ENCODE peak calls at places on chromosomes 2 and 18, in seven cellular contexts. A, O, Z, R, H, I and D are unnamed samples.

GRCh38 chr2:114489143-114489542 is 46.7 kb downstream of the DPP10 start:
- DNase-seq in H (no peak), O (no peak), A (no peak), Z (no peak), R (no peak), I (no peak), D (no peak)

GRCh38 chr2:42974697-42975357 is 182.4 kb upstream of the HAAO start:
- DNase-seq in O (peak; percentile 64), A (peak; percentile 65), R (no peak), Z (peak; percentile 22), I (peak; percentile 83), H (no peak), D (peak; percentile 13)

GRCh38 chr2:74379851-74380789 is at the start of gene DCTN1:
- DNase-seq in R (no peak), A (peak; percentile 74), O (peak; percentile 46), Z (no peak), H (peak; percentile 9), I (peak; percentile 19), D (no peak)

GRCh38 chr2:235542728-235543125 is 48.9 kb downstream of the AGAP1 start:
- DNase-seq in Z (no peak), I (no peak), O (no peak), H (no peak), A (no peak), R (no peak), D (no peak)

GRCh38 chr18:32881009-32881408 is 108.2 kb upstream of the KLHL14 start:
- DNase-seq in Z (no peak), R (no peak), O (no peak), H (no peak), I (no peak), A (no peak), D (no peak)

GRCh38 chr2:172859821-172860707 is 124.4 kb downstream of the RAPGEF4 start:
- DNase-seq in Z (no peak), I (no peak), H (no peak), A (no peak), R (no peak), O (no peak), D (no peak)

GRCh38 chr2:12605366-12605765 is 111.4 kb upstream of the TRIB2 start:
- DNase-seq in R (no peak), A (no peak), Z (no peak), H (no peak), O (no peak), I (no peak), D (no peak)

GRCh38 chr2:179963626-179964025 is 43.5 kb downstream of the CWC22 start:
- DNase-seq in A (peak; percentile 48), R (no peak), Z (no peak), H (peak; percentile 64), I (no peak), O (no peak), D (no peak)

GRCh38 chr18:3874593-3874992 is 424.6 kb downstream of the TGIF1 start:
- DNase-seq in A (no peak), H (no peak), I (no peak), O (no peak), R (no peak), Z (no peak), D (no peak)

GRCh38 chr2:121247534-121247933 is 37.5 kb downstream of the TFCP2L1 start:
- DNase-seq in H (no peak), Z (no peak), A (no peak), O (no peak), I (no peak), R (no peak), D (no peak)